ENCODE peak calls at places on chromosomes 2 and 18, in eight cellular contexts. W, Z, D, Y, V, S, H and F are unnamed samples.

GRCh38 chr18:47067648-47068047 is 32.2 kb upstream of the ELOA2 start:
- DNase-seq in H (no peak), Z (no peak), Y (no peak), D (no peak), V (no peak), W (no peak), S (no peak), F (no peak)

GRCh38 chr2:227761734-227762476 is 16.2 kb downstream of the SCYGR8 start:
- DNase-seq in Z (no peak), W (peak), Y (peak), V (no peak), S (no peak), H (no peak), D (no peak), F (no peak)

GRCh38 chr2:234916674-234917073 is 35.1 kb upstream of the SH3BP4 start:
- DNase-seq in V (no peak), Z (no peak), H (no peak), S (no peak), Y (no peak), W (no peak), D (no peak), F (no peak)

GRCh38 chr2:54771166-54771565 is 47.7 kb downstream of the EML6 start:
- DNase-seq in V (no peak), W (peak), Y (no peak), S (no peak), Z (no peak), D (no peak), H (peak), F (no peak)

GRCh38 chr2:19753314-19753713 is 148.5 kb downstream of the TTC32 start:
- DNase-seq in H (no peak), Y (no peak), Z (no peak), S (no peak), W (no peak), V (no peak), D (no peak), F (no peak)

GRCh38 chr2:100406120-100406508 is 11.4 kb downstream of the CHST10 start:
- DNase-seq in Z (no peak), V (no peak), S (no peak), Y (no peak), H (no peak), D (no peak), W (no peak), F (no peak)

GRCh38 chr18:12748671-12749070 is 45.8 kb downstream of the PSMG2 start:
- DNase-seq in Z (no peak), Y (no peak), H (no peak), S (no peak), W (no peak), D (no peak), V (no peak), F (no peak)

GRCh38 chr2:230711224-230711623 is 1.4 kb upstream of the CAB39 start:
- DNase-seq in Y (no peak), Z (no peak), S (no peak), W (no peak), D (no peak), H (no peak), V (peak), F (no peak)

GRCh38 chr18:35497006-35497333 is 790 bp downstream of the INO80C start:
- DNase-seq in H (peak), V (no peak), Z (no peak), W (peak), D (no peak), S (no peak), Y (no peak), F (no peak)

GRCh38 chr2:23029111-23029510 is 355.9 kb upstream of the KLHL29 start:
- DNase-seq in W (no peak), Z (no peak), V (no peak), D (no peak), H (no peak), S (no peak), Y (no peak), F (no peak)